ENCODE peak calls at places on chromosomes 13 and 19, in five cellular contexts. Z is sciatic nerve; A is activated naive CD8-positive, alpha-beta T cell treated with anti-CD3 and anti-CD28 coated beads, Interleukin-2, amount 10 ng/mL, durations not matched to agents 7 days and 5 days; V is stimulated activated CD4-positive, alpha-beta T cell treated with anti-CD3 and anti-CD28 coated beads, Interleukin-2, amount 100 ng/mL, for 48 hours; H is mucosa of descending colon. Y is an unnamed sample.

GRCh38 chr13:59178344-59178743 is 985.4 kb downstream of the DIAPH3 start:
- DNase-seq in V (no peak), A (no peak), Z (no peak), H (no peak), Y (no peak)

GRCh38 chr19:11479470-11480080 is 1.3 kb downstream of the ELAVL3 start:
- DNase-seq in A (peak), V (peak), H (peak), Z (no peak), Y (no peak)

GRCh38 chr13:26220575-26220974 is 1.5 kb downstream of the RNF6 start:
- DNase-seq in A (no peak), H (no peak), Z (no peak), V (no peak), Y (no peak)

GRCh38 chr19:11387154-11388034 is 3.3 kb upstream of the EPOR start:
- DNase-seq in Z (no peak), H (no peak), A (no peak), V (no peak), Y (no peak)

GRCh38 chr13:101978546-101979315 is 423.1 kb downstream of the FGF14 start:
- DNase-seq in A (no peak), H (no peak), V (no peak), Z (no peak), Y (no peak)

GRCh38 chr13:53023246-53023645 is 5.4 kb upstream of the OLFM4 start:
- DNase-seq in H (no peak), A (no peak), V (no peak), Z (no peak), Y (no peak)

GRCh38 chr13:114148521-114148855 is 16.1 kb upstream of the RASA3 start:
- DNase-seq in H (peak), V (peak), Z (no peak), A (peak), Y (no peak)

GRCh38 chr19:49182848-49183375 is 25.3 kb downstream of the TRPM4 start:
- DNase-seq in Z (no peak), V (no peak), A (no peak), H (no peak), Y (no peak)

GRCh38 chr19:46599716-46600392 is 1.3 kb upstream of the CALM3 start:
- DNase-seq in H (no peak), Z (no peak), V (no peak), A (no peak), Y (no peak)

Y was measured in uterus.